ENCODE peak calls at places on chromosomes 12 and 14, in six cellular contexts. Q, H, J, Y, O and U are unnamed samples.

GRCh38 chr14:44979273-44979672 is 17.3 kb downstream of the TOGARAM1 start:
- DNase-seq in Q (no peak), H (no peak), J (no peak), Y (no peak), O (no peak), U (no peak)

GRCh38 chr12:119613319-119613936 is 19.9 kb downstream of the TMEM233 start:
- DNase-seq in Q (no peak), H (no peak), J (no peak), Y (no peak), O (no peak), U (no peak)

GRCh38 chr12:80493466-80493865 is 49.4 kb downstream of the PTPRQ start:
- DNase-seq in Q (no peak), H (no peak), J (no peak), Y (no peak), O (no peak), U (no peak)

GRCh38 chr14:65631040-65631439 is 218.5 kb downstream of the FUT8 start:
- DNase-seq in Q (no peak), H (no peak), J (no peak), Y (no peak), O (no peak), U (no peak)

GRCh38 chr12:57810450-57810849 is 8.1 kb downstream of the AVIL start:
- DNase-seq in Q (no peak), H (no peak), J (no peak), Y (peak; percentile 69), O (peak; percentile 61), U (no peak)

GRCh38 chr14:77520626-77521025 is 22.0 kb upstream of the ISM2 start:
- DNase-seq in Q (no peak), H (no peak), J (no peak), Y (no peak), O (no peak), U (no peak)

GRCh38 chr12:83018063-83018462 is 331.4 kb downstream of the TMTC2 start:
- DNase-seq in Q (no peak), H (no peak), J (no peak), Y (no peak), O (no peak), U (no peak)

GRCh38 chr14:89477391-89477790 is 60.4 kb upstream of the FOXN3 start:
- DNase-seq in Q (no peak), H (peak; percentile 64), J (no peak), Y (no peak), O (peak; percentile 58), U (no peak)

GRCh38 chr12:116338064-116338872 is 60.8 kb upstream of the MED13L start:
- DNase-seq in Q (no peak), H (no peak), J (no peak), Y (no peak), O (no peak), U (no peak)

GRCh38 chr12:87953257-87953860 is 75.8 kb downstream of the C12orf50 start:
- DNase-seq in Q (no peak), H (no peak), J (no peak), Y (peak; percentile 34), O (peak; percentile 64), U (no peak)

GRCh38 chr14:104661086-104661485 is 28.3 kb upstream of the INF2 start:
- DNase-seq in Q (no peak), H (no peak), J (no peak), Y (no peak), O (no peak), U (no peak)

GRCh38 chr14:71372411-71372838 is 465.2 kb downstream of the PCNX1 start:
- DNase-seq in Q (no peak), H (no peak), J (no peak), Y (peak; percentile 93), O (peak; percentile 75), U (no peak)

DNA sequence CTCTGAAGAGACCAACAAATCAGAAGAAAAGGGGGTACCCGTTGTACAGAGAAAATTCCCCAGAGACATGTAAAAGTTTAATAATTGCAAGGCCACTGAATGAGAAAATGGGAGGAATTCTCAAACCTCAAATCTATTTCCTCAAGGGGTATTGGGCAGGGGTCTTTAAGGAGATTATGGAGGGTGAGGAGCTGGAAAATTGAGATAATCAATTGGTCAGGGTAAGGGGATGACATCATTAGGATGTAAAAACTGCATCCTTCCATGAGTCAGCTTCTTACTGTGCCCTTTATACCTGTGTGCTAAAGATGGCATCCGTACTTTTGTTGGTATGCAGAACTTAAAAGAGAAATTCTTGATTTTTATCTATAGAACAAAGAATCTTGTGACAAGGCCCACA is 641.5 kb downstream of the LRFN5 start:
- DNase-seq in Q (no peak), H (no peak), J (no peak), Y (no peak), O (no peak), U (no peak)
- TF ChIP-seq CTCF in Q (no peak), H (no peak), J (no peak), Y (no peak), O (no peak), U (no peak)

GRCh38 chr12:48773686-48774085 is 15.2 kb downstream of the ADCY6 start:
- DNase-seq in Q (no peak), H (no peak), J (no peak), Y (no peak), O (no peak), U (no peak)
- TF ChIP-seq CTCF in Q (no peak), H (no peak), J (no peak), Y (no peak), O (no peak), U (no peak)

GRCh38 chr12:53500119-53500775 is 836 bp upstream of the TARBP2 start:
- DNase-seq in Q (peak; percentile 79), H (peak; percentile 79), J (no peak), Y (no peak), O (peak; percentile 94), U (no peak)
- TF ChIP-seq CTCF in Q (no peak), H (no peak), J (no peak), Y (no peak), O (no peak), U (no peak)

GRCh38 chr12:14416658-14417057 is 51.2 kb downstream of the ATF7IP start:
- DNase-seq in Q (no peak), H (no peak), J (no peak), Y (peak; percentile 39), O (peak; percentile 92), U (no peak)
- TF ChIP-seq CTCF in Q (no peak), H (no peak), J (no peak), Y (no peak), O (peak; percentile 35), U (no peak)